ENCODE peak calls at places on chromosomes 13 and 19, in six cellular contexts. M is myocyte; Z is AG08396; P is stimulated activated CD4-positive, alpha-beta T cell treated with anti-CD3 and anti-CD28 coated beads, Interleukin-12 subunit alpha, Interleukin-12 subunit beta, amount 100 ng/mL, for 24 hours; E is globus pallidus; H is activated T-cell treated with anti-CD3 and anti-CD28 coated beads for 24 hours. N is an unnamed sample.
A peak's percentile ranks its signal among the peaks of the same experiment; 100 is the strongest.

GRCh38 chr13:103046676-103047075 is 19.5 kb downstream of the SLC10A2 start:
- DNase-seq in M (no peak), Z (no peak), P (no peak), E (no peak), H (no peak), N (no peak)

GRCh38 chr19:13764821-13765394 is 586 bp downstream of the MRI1 start:
- DNase-seq in M (no peak), Z (peak; percentile 39), P (no peak), E (no peak), H (no peak), N (peak; percentile 33)

GRCh38 chr13:94239135-94239534 is 240.3 kb downstream of the DCT start:
- DNase-seq in M (peak; percentile 77), Z (peak; percentile 35), P (no peak), E (no peak), H (peak; percentile 16), N (peak; percentile 82)

GRCh38 chr19:28847468-28847867 is 365.5 kb downstream of the UQCRFS1 start:
- DNase-seq in M (peak; percentile 11), Z (no peak), P (no peak), E (no peak), H (no peak), N (no peak)

GRCh38 chr13:95684463-95684862 is 7.5 kb downstream of the DNAJC3 start:
- DNase-seq in M (no peak), Z (no peak), P (no peak), E (no peak), H (no peak), N (no peak)

GRCh38 chr19:7788178-7788932 is 25.3 kb downstream of the CLEC4M start:
- DNase-seq in M (no peak), Z (no peak), P (no peak), E (no peak), H (no peak), N (no peak)

GRCh38 chr19:42253245-42254082 is 1.5 kb downstream of the ERF start:
- DNase-seq in M (peak; percentile 47), Z (peak; percentile 62), P (no peak), E (peak; percentile 60), H (peak; percentile 51), N (peak; percentile 60)

GRCh38 chr19:29002336-29002735 is 210.6 kb downstream of the UQCRFS1 start:
- DNase-seq in M (no peak), Z (no peak), P (no peak), E (peak; percentile 40), H (no peak), N (no peak)

GRCh38 chr13:98222081-98222554 is 45.0 kb upstream of the RNF113B start:
- DNase-seq in M (peak; percentile 50), Z (peak; percentile 39), P (no peak), E (no peak), H (no peak), N (peak; percentile 87)

GRCh38 chr13:44259045-44260042 is 114.3 kb upstream of the SERP2 start:
- DNase-seq in M (peak; percentile 58), Z (no peak), P (peak; percentile 45), E (no peak), H (peak; percentile 70), N (peak; percentile 59)

GRCh38 chr13:96503481-96503880 is 413.6 kb downstream of the HS6ST3 start:
- DNase-seq in M (no peak), Z (no peak), P (no peak), E (no peak), H (no peak), N (no peak)

GRCh38 chr19:42092350-42092749 is 16.4 kb downstream of the ZNF574 start:
- DNase-seq in M (peak; percentile 70), Z (no peak), P (no peak), E (no peak), H (peak; percentile 23), N (peak; percentile 92)

GRCh38 chr13:40758811-40759210 is 12.2 kb downstream of the MRPS31 start:
- DNase-seq in M (no peak), Z (no peak), P (no peak), E (no peak), H (no peak), N (no peak)

GRCh38 chr13:93794197-93794885 is 567.7 kb downstream of the GPC6 start:
- DNase-seq in M (no peak), Z (no peak), P (peak; percentile 24), E (no peak), H (peak; percentile 52), N (no peak)

GRCh38 chr19:18667531-18668251 is 15.8 kb upstream of the CRTC1 start:
- DNase-seq in M (no peak), Z (no peak), P (no peak), E (no peak), H (no peak), N (no peak)

GRCh38 chr13:37453246-37453645 is 145.3 kb downstream of the POSTN start:
- DNase-seq in M (peak; percentile 15), Z (no peak), P (no peak), E (no peak), H (no peak), N (no peak)

GRCh38 chr13:35995136-35995535 is 136.0 kb downstream of the DCLK1 start:
- DNase-seq in M (no peak), Z (no peak), P (no peak), E (no peak), H (no peak), N (no peak)

GRCh38 chr19:42255766-42256750 is 1.1 kb upstream of the ERF start:
- DNase-seq in M (peak; percentile 53), Z (peak; percentile 31), P (no peak), E (peak; percentile 71), H (no peak), N (no peak)

GRCh38 chr19:3176715-3177501 is 1.7 kb upstream of the S1PR4 start:
- DNase-seq in M (peak; percentile 84), Z (peak; percentile 86), P (no peak), E (no peak), H (peak; percentile 56), N (peak; percentile 14)

GRCh38 chr13:27708325-27708724 is 84.0 kb upstream of the GSX1 start:
- DNase-seq in M (peak; percentile 18), Z (no peak), P (no peak), E (no peak), H (no peak), N (no peak)

GRCh38 chr13:70457474-70457873 is 349.2 kb upstream of the KLHL1 start:
- DNase-seq in M (no peak), Z (no peak), P (no peak), E (no peak), H (no peak), N (no peak)

GRCh38 chr19:1113278-1113985 is 9.6 kb downstream of the GPX4 start:
- DNase-seq in M (peak; percentile 95), Z (peak; percentile 99), P (peak; percentile 60), E (peak; percentile 93), H (peak; percentile 75), N (peak; percentile 97)

GRCh38 chr13:26946675-26947342 is 186.2 kb upstream of the GPR12 start:
- DNase-seq in M (peak; percentile 74), Z (peak; percentile 62), P (no peak), E (peak; percentile 63), H (no peak), N (peak; percentile 18)

GRCh38 chr13:61728468-61728867 is 312.8 kb upstream of the PCDH20 start:
- DNase-seq in M (no peak), Z (no peak), P (no peak), E (peak; percentile 12), H (no peak), N (no peak)

GRCh38 chr13:23321534-23322241 is 111.8 kb downstream of the SACS start:
- DNase-seq in M (peak; percentile 96), Z (peak; percentile 87), P (no peak), E (no peak), H (peak; percentile 6), N (peak; percentile 93)